ENCODE peak calls at places on chromosomes 1 and 21, in eight cellular contexts. A is breast epithelium, V is transverse colon, O is Panc1, J is prostate gland, D is GM23338, T is H1, Z is SK-N-SH. I is an unnamed sample.

GRCh38 chr1:222786107-222786506 is 28.7 kb upstream of the DISP1 start:
- DNase-seq in A (no peak), V (no peak), O (no peak), J (no peak), D (no peak), T (no peak), Z (no peak), I (no peak)

GRCh38 chr1:201481761-201482493 is 12.9 kb upstream of the PHLDA3 start:
- DNase-seq in A (peak), V (peak), O (no peak), J (peak), D (peak), T (peak), Z (peak), I (peak)

GRCh38 chr1:56304975-56305374 is 274.4 kb downstream of the PLPP3 start:
- DNase-seq in A (no peak), V (no peak), O (no peak), J (no peak), D (no peak), T (no peak), Z (no peak), I (no peak)

GRCh38 chr21:44802396-44803153 is 955 bp upstream of the UBE2G2 start:
- DNase-seq in A (no peak), V (no peak), O (no peak), J (no peak), D (peak), T (no peak), Z (peak), I (peak)

GRCh38 chr1:65264197-65264929 is 45.0 kb upstream of the DNAJC6 start:
- DNase-seq in A (no peak), V (no peak), O (no peak), J (no peak), D (peak), T (peak), Z (peak), I (no peak)

GRCh38 chr1:151311589-151312331 is 15.5 kb downstream of the PI4KB start:
- DNase-seq in A (no peak), V (peak), O (peak), J (peak), D (no peak), T (no peak), Z (peak), I (no peak)

GRCh38 chr1:56285554-56286402 is 293.6 kb downstream of the PLPP3 start:
- DNase-seq in A (no peak), V (no peak), O (no peak), J (no peak), D (no peak), T (no peak), Z (no peak), I (no peak)

GRCh38 chr1:168504064-168504837 is 39.5 kb downstream of the XCL2 start:
- DNase-seq in A (no peak), V (peak), O (no peak), J (no peak), D (no peak), T (no peak), Z (no peak), I (no peak)

GRCh38 chr21:34908424-34909055 is 140.6 kb downstream of the RUNX1 start:
- DNase-seq in A (no peak), V (no peak), O (no peak), J (no peak), D (no peak), T (no peak), Z (no peak), I (peak)

DNA sequence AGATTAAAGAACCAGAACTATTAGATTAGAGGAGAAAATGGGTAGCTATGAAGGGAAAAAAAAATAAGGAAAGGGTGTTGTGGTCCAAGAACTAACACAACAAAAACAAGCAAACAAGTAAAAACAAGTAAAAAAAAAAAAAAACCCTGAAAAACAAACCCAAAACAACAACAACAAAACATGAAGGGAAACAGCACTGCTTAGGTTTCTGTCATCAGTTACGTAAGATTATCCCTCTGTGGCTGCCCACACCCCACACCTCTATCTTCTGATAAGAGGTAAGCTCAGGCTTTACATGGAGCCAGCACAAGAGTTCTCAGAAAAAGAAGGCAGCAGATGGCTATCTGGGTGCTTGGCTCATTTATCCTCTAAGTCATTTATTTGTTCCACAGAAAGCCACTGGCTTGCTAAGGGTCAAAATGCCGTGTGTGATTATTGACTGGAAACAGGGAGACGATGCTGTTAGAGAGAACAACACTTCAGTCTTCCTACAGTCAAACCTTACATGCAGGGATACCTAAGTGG is 57.5 kb downstream of the KIAA0319L start:
- DNase-seq in A (no peak), V (no peak), O (no peak), J (no peak), D (no peak), T (no peak), Z (peak), I (no peak)
- TF ChIP-seq POLR2AphosphoS5 in A (no peak), V (no peak), O (no peak), J (no peak), D (no peak), T (no peak), Z (no peak), I (no peak)

DNA sequence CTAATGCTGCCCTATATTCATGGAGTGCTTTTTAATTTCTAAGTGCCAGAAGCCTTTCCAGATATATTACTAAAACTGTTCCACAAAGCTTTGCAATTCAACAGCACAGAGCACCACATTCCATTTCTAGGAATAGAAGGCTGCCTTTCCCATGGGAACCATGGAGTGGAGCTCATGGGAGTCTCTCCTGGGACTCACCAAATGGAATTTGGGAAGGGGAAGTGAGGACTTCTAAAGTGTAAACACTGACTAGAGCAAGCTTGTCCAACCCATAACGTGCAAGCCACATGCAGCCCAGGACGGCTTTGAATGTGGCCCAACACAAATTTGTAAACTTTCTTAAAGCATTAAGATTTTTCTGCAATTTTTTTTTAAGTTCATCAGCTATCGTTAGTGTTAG is 190.4 kb upstream of the TNR start:
- DNase-seq in A (no peak), V (no peak), O (no peak), J (no peak), D (peak), T (no peak), Z (no peak), I (no peak)
- TF ChIP-seq CTCF in A (no peak), V (no peak), O (no peak), J (no peak), D (peak), T (no peak), Z (no peak), I (no peak)

GRCh38 chr1:26723013-26723991 is 27.5 kb downstream of the ARID1A start:
- DNase-seq in A (peak), V (peak), O (no peak), J (peak), D (peak), T (peak), Z (peak), I (no peak)
- H3K4me3 ChIP-seq in A (no peak), V (no peak), O (peak), J (no peak), D (peak), T (no peak), Z (no peak), I (no peak)

GRCh38 chr1:208717490-208717889 is 473.3 kb upstream of the PLXNA2 start:
- DNase-seq in A (no peak), V (no peak), O (no peak), J (no peak), D (no peak), T (no peak), Z (no peak), I (no peak)
- TF ChIP-seq POLR2AphosphoS5 in A (no peak), V (no peak), O (no peak), J (no peak), D (no peak), T (no peak), Z (no peak), I (no peak)

GRCh38 chr1:200317236-200317635 is 92.6 kb downstream of the ZNF281 start:
- DNase-seq in A (no peak), V (no peak), O (no peak), J (no peak), D (no peak), T (no peak), Z (no peak), I (no peak)
- TF ChIP-seq CTCF in A (no peak), V (no peak), O (no peak), J (no peak), D (no peak), T (no peak), Z (no peak), I (no peak)

GRCh38 chr1:239952348-239953307 is 139.1 kb upstream of the FMN2 start:
- DNase-seq in A (no peak), V (no peak), O (no peak), J (no peak), D (peak), T (peak), Z (no peak), I (no peak)
- H3K4me3 ChIP-seq in A (no peak), V (no peak), O (no peak), J (no peak), D (no peak), T (no peak), Z (no peak), I (no peak)

DNA sequence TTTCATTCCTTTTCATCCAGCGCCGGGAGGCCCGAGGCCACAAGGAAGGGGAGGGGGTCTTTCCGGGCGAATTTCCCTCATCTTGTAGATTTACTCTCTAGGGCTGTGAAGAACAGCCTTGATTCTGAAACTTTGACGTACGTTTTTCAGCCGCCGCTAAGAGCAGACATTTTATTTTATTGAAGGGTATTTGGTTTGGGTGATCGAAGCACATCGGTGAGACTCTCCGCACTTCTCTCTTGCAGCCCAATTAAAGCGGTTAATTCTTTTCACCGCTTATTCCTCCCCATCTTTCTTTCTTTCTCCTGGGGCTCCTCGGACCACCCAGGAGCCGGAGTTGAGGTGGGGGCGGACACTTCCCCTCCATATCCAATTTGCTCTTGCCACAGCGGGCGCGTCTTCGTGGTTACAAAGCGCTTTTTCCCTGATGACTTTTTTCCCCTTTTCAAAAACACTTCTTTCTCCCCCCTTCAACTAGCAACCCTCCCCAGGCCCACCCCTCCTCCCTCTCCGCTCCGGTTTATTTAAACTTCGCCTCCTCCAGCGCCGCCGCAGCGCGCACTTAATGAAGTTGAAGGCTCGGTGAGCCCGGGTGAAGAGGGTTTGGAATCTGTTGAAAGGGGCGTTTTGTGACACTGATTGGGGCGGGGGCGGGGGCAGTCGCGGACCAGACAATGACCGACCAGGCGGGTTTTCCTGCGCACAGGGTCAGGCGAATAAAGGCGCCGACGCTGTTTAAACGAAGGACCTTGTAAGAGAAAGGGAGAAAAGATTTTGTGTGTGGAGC is 5.9 kb downstream of the FOXD2 start:
- DNase-seq in A (no peak), V (no peak), O (no peak), J (no peak), D (peak), T (no peak), Z (peak), I (no peak)
- TF ChIP-seq POLR2AphosphoS5 in A (no peak), V (no peak), O (no peak), J (no peak), D (no peak), T (no peak), Z (no peak), I (no peak)

GRCh38 chr1:155513300-155513926 is 49.2 kb downstream of the ASH1L start:
- DNase-seq in A (no peak), V (no peak), O (no peak), J (no peak), D (no peak), T (no peak), Z (peak), I (no peak)
- TF ChIP-seq CTCF in A (no peak), V (no peak), O (no peak), J (no peak), D (no peak), T (no peak), Z (peak), I (no peak)

DNA sequence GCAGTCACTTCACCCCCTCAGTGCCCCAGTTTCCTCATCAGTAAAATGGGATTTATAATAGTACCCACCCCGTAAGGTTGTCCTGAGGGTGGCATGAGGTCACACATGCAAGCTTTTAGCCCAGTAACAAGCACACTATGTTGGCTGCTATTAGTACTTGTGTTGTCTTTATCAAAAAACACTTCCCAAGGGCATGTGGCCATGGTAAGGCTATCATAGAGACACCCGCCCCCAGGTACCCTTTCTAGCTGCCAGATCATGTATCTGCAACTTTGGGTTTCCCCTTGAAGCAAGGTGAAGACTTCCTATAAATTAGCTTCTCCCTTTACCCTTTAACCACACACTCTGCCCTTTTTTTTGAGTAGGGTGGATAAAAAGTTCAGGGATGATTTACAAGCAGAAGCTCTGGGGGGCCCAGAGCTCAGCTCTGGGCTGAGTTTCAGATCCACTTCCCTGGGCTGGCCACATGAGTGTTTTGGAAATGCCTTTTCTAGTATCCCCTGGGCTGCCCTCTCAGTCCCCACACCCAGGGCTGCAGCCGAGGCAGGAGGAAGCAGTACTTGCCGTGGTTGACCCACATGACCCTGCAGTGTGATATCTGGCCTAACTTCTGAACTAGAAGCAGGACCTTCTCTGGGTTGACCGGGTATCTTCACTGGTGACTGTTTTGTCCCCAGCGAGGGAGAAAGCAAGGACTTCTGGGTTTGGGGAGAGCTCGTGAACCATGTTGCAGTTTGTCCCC is 2.0 kb downstream of the ZDHHC18 start:
- DNase-seq in A (no peak), V (peak), O (no peak), J (no peak), D (no peak), T (no peak), Z (no peak), I (no peak)
- H3K4me3 ChIP-seq in A (no peak), V (no peak), O (no peak), J (no peak), D (no peak), T (no peak), Z (no peak), I (peak)

GRCh38 chr1:7097938-7098592 is 312.8 kb downstream of the CAMTA1 start:
- DNase-seq in A (no peak), V (no peak), O (no peak), J (no peak), D (no peak), T (no peak), Z (no peak), I (no peak)
- TF ChIP-seq POLR2AphosphoS5 in A (no peak), V (no peak), O (no peak), J (no peak), D (no peak), T (no peak), Z (no peak), I (no peak)

I was measured in upper lobe of left lung.